ENCODE peak calls at places on chromosome 5, in five cellular contexts. X is heart left ventricle, H is IMR-90, J is mammary epithelial cell, U is mesenchymal stem cell. Y is an unnamed sample.

GRCh38 chr5:155943516-155944407 is 383.2 kb upstream of the SGCD start:
- DNase-seq in H (peak), J (peak), U (peak), X (peak), Y (peak)

GRCh38 chr5:141513627-141514329 is 24.9 kb downstream of the PCDHGC5 start:
- DNase-seq in X (peak), U (peak), H (peak), J (peak), Y (peak)

GRCh38 chr5:137129906-137130680 is 369.0 kb downstream of the SPOCK1 start:
- DNase-seq in J (no peak), H (no peak), X (no peak), U (no peak), Y (no peak)

GRCh38 chr5:124718376-124718775 is 28.1 kb downstream of the ZNF608 start:
- DNase-seq in H (no peak), J (peak), U (peak), X (no peak), Y (no peak)

GRCh38 chr5:93583525-93583798 is 440 bp downstream of the NR2F1 start:
- DNase-seq in X (no peak), U (no peak), J (no peak), H (peak), Y (no peak)

GRCh38 chr5:149841844-149842793 is 102.5 kb downstream of the PDE6A start:
- DNase-seq in X (no peak), H (no peak), U (no peak), J (no peak), Y (no peak)

GRCh38 chr5:120615967-120616645 is 152.0 kb downstream of the PRR16 start:
- DNase-seq in X (no peak), J (peak), H (peak), U (peak), Y (peak)

GRCh38 chr5:143459433-143459832 is 55.9 kb upstream of the NR3C1 start:
- DNase-seq in J (no peak), H (no peak), X (no peak), U (no peak), Y (no peak)

GRCh38 chr5:79535477-79536192 is 21.7 kb upstream of the HOMER1 start:
- DNase-seq in H (peak), U (peak), J (no peak), X (no peak), Y (no peak)

GRCh38 chr5:111447822-111448221 is 64.5 kb downstream of the STARD4 start:
- DNase-seq in H (no peak), X (no peak), J (no peak), U (no peak), Y (no peak)

GRCh38 chr5:93831449-93831848 is 90.0 kb upstream of the POU5F2 start:
- DNase-seq in J (peak), H (peak), U (peak), X (no peak), Y (peak)

GRCh38 chr5:130337179-130337888 is 433.1 kb downstream of the CHSY3 start:
- DNase-seq in X (no peak), J (peak), U (peak), H (peak), Y (peak)

GRCh38 chr5:128649183-128649582 is 111.1 kb upstream of the FBN2 start:
- DNase-seq in J (no peak), X (no peak), U (peak), H (peak), Y (no peak)

GRCh38 chr5:144778546-144778945 is 607.9 kb downstream of the KCTD16 start:
- DNase-seq in J (no peak), U (no peak), H (peak), X (no peak), Y (peak)

GRCh38 chr5:56159521-56159947 is 73.6 kb downstream of the ANKRD55 start:
- DNase-seq in X (no peak), H (no peak), J (no peak), U (peak), Y (peak)

GRCh38 chr5:107303581-107303980 is 367.2 kb downstream of the EFNA5 start:
- DNase-seq in H (no peak), U (no peak), J (no peak), X (no peak), Y (no peak)

GRCh38 chr5:6602441-6602840 is 30.4 kb downstream of the NSUN2 start:
- DNase-seq in H (no peak), U (no peak), J (no peak), X (no peak), Y (no peak)

GRCh38 chr5:52825826-52826225 is 38.1 kb downstream of the ITGA1 start:
- DNase-seq in U (no peak), X (no peak), H (no peak), J (no peak), Y (no peak)

GRCh38 chr5:52829664-52830063 is 41.9 kb downstream of the ITGA1 start:
- DNase-seq in X (no peak), H (no peak), J (no peak), U (no peak), Y (no peak)

GRCh38 chr5:52827815-52828214 is 40.1 kb downstream of the ITGA1 start:
- DNase-seq in U (no peak), X (no peak), J (no peak), H (no peak), Y (no peak)

GRCh38 chr5:52822437-52822836 is 34.7 kb downstream of the ITGA1 start:
- DNase-seq in U (no peak), J (no peak), H (no peak), X (peak), Y (no peak)

DNA sequence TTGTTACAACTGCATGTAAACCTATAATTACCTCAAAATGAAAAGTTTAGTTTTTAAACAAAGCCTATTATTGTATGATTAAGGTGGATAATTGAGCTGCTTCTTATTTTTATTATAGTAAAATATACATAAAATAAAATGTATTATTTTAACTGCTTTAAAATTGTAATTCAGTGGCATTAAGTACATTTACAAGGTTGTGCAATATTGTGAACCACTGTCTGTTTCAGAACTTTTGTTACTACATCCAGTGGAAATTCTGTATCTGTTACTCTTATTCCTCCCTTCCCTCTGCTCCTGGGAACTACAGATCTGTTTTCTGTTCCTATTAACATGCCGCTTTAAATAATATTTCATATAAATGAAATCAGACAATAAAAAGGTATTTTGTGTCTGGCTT is 37.1 kb downstream of the ITGA1 start:
- DNase-seq in H (no peak), J (no peak), X (no peak), U (no peak), Y (no peak)
- H3K27ac ChIP-seq in H (no peak), J (no peak), X (peak), U (no peak), Y (no peak)

GRCh38 chr5:2848634-2849033 is 97.2 kb upstream of the IRX2 start:
- DNase-seq in X (no peak), J (peak), H (no peak), U (no peak), Y (no peak)
- H3K4me3 ChIP-seq in X (no peak), J (no peak), H (no peak), U (no peak), Y (no peak)

DNA sequence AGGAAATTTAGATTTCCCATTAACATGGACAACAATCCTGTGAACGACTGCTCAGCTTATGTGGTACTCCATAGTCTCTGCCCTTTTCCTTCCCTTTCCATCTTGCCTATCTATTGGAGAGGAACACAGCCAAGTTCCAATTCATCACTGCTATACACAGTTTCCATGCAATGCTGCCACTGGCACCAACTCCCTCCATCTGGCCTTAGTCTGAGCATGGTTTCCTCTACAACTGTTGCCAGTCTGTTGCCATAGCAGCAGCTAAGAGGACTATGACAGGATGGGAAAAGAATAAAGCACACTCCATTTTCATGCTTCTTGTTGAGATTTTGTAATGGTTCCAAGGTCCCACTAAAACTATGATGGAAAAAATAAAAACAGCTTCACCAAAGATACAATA is 189.0 kb downstream of the HCN1 start:
- DNase-seq in H (no peak), X (peak), J (no peak), U (peak), Y (no peak)
- H3K27ac ChIP-seq in H (no peak), X (no peak), J (no peak), U (no peak), Y (no peak)

GRCh38 chr5:35476046-35476445 is 141.6 kb upstream of the SPEF2 start:
- DNase-seq in J (no peak), X (no peak), H (no peak), U (no peak), Y (no peak)

GRCh38 chr5:35477321-35477720 is 140.3 kb upstream of the SPEF2 start:
- DNase-seq in H (no peak), U (no peak), X (no peak), J (no peak), Y (no peak)

GRCh38 chr5:35482167-35482755 is 135.4 kb upstream of the SPEF2 start:
- DNase-seq in J (no peak), X (no peak), U (no peak), H (no peak), Y (no peak)

GRCh38 chr5:35476789-35477188 is 140.9 kb upstream of the SPEF2 start:
- DNase-seq in J (no peak), U (no peak), H (no peak), X (no peak), Y (no peak)

GRCh38 chr5:35478856-35479682 is 138.6 kb upstream of the SPEF2 start:
- DNase-seq in H (peak), X (no peak), U (peak), J (peak), Y (peak)
- H3K4me3 ChIP-seq in H (peak), X (peak), U (no peak), J (peak), Y (peak)

GRCh38 chr5:157514974-157515373 is 55.0 kb downstream of the NIPAL4 start:
- DNase-seq in U (no peak), X (no peak), H (no peak), J (no peak), Y (no peak)

GRCh38 chr5:157510682-157511081 is 50.7 kb downstream of the NIPAL4 start:
- DNase-seq in U (no peak), H (no peak), J (no peak), X (no peak), Y (no peak)

GRCh38 chr5:157509587-157509986 is 49.6 kb downstream of the NIPAL4 start:
- DNase-seq in X (no peak), J (no peak), H (no peak), U (no peak), Y (no peak)

GRCh38 chr5:157513182-157513581 is 53.2 kb downstream of the NIPAL4 start:
- DNase-seq in J (no peak), H (no peak), X (no peak), U (no peak), Y (no peak)

GRCh38 chr5:157511656-157512644 is 51.9 kb downstream of the NIPAL4 start:
- DNase-seq in H (peak), X (peak), J (peak), U (peak), Y (peak)
- H3K27ac ChIP-seq in H (peak), X (peak), J (peak), U (peak), Y (peak)

DNA sequence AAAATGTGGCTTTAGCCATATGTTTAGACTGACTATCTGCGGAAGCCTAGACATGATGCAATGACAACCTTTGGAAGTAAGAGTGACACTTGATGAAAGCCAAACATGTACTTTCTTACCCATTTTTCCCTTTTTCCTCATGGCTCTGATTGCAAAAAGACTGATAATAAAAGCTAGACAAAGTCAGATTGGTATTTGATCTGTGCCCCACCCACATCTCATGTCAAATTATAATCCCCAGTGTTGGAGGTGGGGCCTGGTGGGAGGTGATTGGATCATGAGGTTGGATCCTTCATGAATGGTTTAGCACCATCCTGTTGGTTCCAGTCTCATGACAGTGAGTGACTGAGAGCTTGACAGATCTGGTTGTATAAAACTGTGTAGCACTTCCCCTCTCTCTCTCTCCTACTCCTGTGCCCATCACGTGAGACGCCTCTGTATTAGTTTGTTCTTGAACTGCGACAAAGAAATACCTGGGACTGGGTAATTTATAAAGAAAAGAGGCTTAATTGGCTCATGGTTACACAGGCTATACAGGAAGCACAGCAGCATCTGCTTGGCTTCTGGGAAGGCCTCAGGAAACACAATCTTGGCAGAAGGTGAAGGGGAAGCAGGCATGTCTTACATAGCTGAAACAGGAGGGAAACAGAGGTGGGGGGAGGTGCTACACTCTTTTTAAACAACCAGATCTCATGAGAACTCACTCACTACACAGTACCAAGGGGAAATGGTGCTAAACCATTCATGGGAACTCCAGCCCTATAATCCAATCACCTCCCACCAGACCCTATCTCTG is 243.3 kb upstream of the PIK3R1 start:
- DNase-seq in U (no peak), X (no peak), H (no peak), J (no peak), Y (no peak)
- H3K4me3 ChIP-seq in U (no peak), X (no peak), H (no peak), J (no peak), Y (no peak)